ENCODE peak calls at places on chromosomes 6 and 20, in eight cellular contexts. F, Y, B, V, P, M, W and L are unnamed samples.

GRCh38 chr6:152750694-152751093 is at the start of gene VIP:
- DNase-seq in F (no peak), Y (peak; percentile 55), B (no peak), V (peak; percentile 24), P (no peak), M (no peak), W (no peak), L (no peak)

GRCh38 chr6:53956068-53956711 is 155.1 kb upstream of the MLIP start:
- DNase-seq in F (peak; percentile 84), Y (peak; percentile 53), B (peak; percentile 79), V (peak; percentile 56), P (no peak), M (peak; percentile 47), W (peak; percentile 29), L (no peak)

GRCh38 chr20:63278661-63279060 is 6.0 kb downstream of the ARFGAP1 start:
- DNase-seq in F (no peak), Y (no peak), B (no peak), V (no peak), P (no peak), M (no peak), W (no peak), L (no peak)

GRCh38 chr6:158808442-158808833 is 10.7 kb downstream of the EZR start:
- DNase-seq in F (no peak), Y (no peak), B (no peak), V (no peak), P (no peak), M (no peak), W (no peak), L (no peak)

GRCh38 chr20:36218380-36219064 is 17.8 kb upstream of the AAR2 start:
- DNase-seq in F (no peak), Y (no peak), B (no peak), V (no peak), P (no peak), M (no peak), W (no peak), L (no peak)

GRCh38 chr6:36853325-36853724 is 14.1 kb upstream of the CPNE5 start:
- DNase-seq in F (no peak), Y (peak; percentile 90), B (no peak), V (peak; percentile 85), P (no peak), M (peak; percentile 57), W (no peak), L (no peak)

GRCh38 chr6:3987576-3987975 is 91.4 kb downstream of the FAM217A start:
- DNase-seq in F (no peak), Y (no peak), B (no peak), V (no peak), P (no peak), M (no peak), W (no peak), L (no peak)

GRCh38 chr20:380763-381580 is 412 bp downstream of the TRIB3 start:
- DNase-seq in F (peak; percentile 57), Y (peak; percentile 35), B (peak; percentile 80), V (peak; percentile 31), P (peak; percentile 79), M (peak; percentile 78), W (no peak), L (no peak)

GRCh38 chr6:138485586-138486248 is 13.6 kb downstream of the NHSL1 start:
- DNase-seq in F (no peak), Y (peak; percentile 3), B (no peak), V (no peak), P (no peak), M (no peak), W (no peak), L (no peak)

GRCh38 chr20:62427172-62428007 is at the start of gene RBBP8NL:
- DNase-seq in F (no peak), Y (no peak), B (peak; percentile 86), V (no peak), P (no peak), M (no peak), W (peak; percentile 50), L (no peak)

GRCh38 chr20:63708301-63709148 is 686 bp downstream of the ZGPAT start:
- DNase-seq in F (no peak), Y (no peak), B (no peak), V (no peak), P (peak; percentile 21), M (no peak), W (no peak), L (no peak)

GRCh38 chr6:77740380-77740779 is 87.5 kb downstream of the MEI4 start:
- DNase-seq in F (no peak), Y (no peak), B (no peak), V (peak; percentile 3), P (no peak), M (peak; percentile 6), W (no peak), L (no peak)

GRCh38 chr6:35089935-35090505 is 51.1 kb downstream of the TCP11 start:
- DNase-seq in F (no peak), Y (no peak), B (peak; percentile 30), V (peak; percentile 94), P (no peak), M (peak; percentile 43), W (no peak), L (no peak)

GRCh38 chr20:35021063-35021462 is 65.4 kb downstream of the MYH7B start:
- DNase-seq in F (no peak), Y (no peak), B (no peak), V (peak; percentile 33), P (no peak), M (no peak), W (no peak), L (no peak)

GRCh38 chr6:25370175-25371036 is 91.2 kb downstream of the CARMIL1 start:
- DNase-seq in F (peak; percentile 80), Y (no peak), B (no peak), V (no peak), P (no peak), M (no peak), W (no peak), L (no peak)

GRCh38 chr6:170096191-170096802 is 194.6 kb downstream of the DLL1 start:
- DNase-seq in F (peak; percentile 10), Y (no peak), B (peak; percentile 40), V (no peak), P (no peak), M (no peak), W (peak; percentile 49), L (no peak)

GRCh38 chr20:63065911-63066310 is 59.1 kb upstream of the BHLHE23 start:
- DNase-seq in F (no peak), Y (no peak), B (peak; percentile 34), V (no peak), P (no peak), M (no peak), W (no peak), L (no peak)

GRCh38 chr6:30998785-30999184 is 11.5 kb upstream of the MUC22 start:
- DNase-seq in F (no peak), Y (no peak), B (no peak), V (no peak), P (no peak), M (no peak), W (no peak), L (no peak)

GRCh38 chr20:60206259-60206658 is 248.0 kb downstream of the CDH26 start:
- DNase-seq in F (no peak), Y (peak; percentile 39), B (no peak), V (peak; percentile 35), P (no peak), M (peak; percentile 8), W (no peak), L (no peak)

GRCh38 chr20:8720089-8720488 is 348.8 kb upstream of the PLCB4 start:
- DNase-seq in F (no peak), Y (no peak), B (no peak), V (no peak), P (no peak), M (peak; percentile 2), W (no peak), L (no peak)

GRCh38 chr20:10954137-10954840 is 280.5 kb upstream of the JAG1 start:
- DNase-seq in F (no peak), Y (peak; percentile 10), B (peak; percentile 61), V (peak; percentile 71), P (no peak), M (no peak), W (no peak), L (no peak)

GRCh38 chr6:42217165-42217522 is 517 bp downstream of the MRPS10 start:
- DNase-seq in F (no peak), Y (no peak), B (no peak), V (no peak), P (no peak), M (no peak), W (no peak), L (no peak)

GRCh38 chr20:33180169-33180568 is 12.2 kb downstream of the BPIFA2 start:
- DNase-seq in F (no peak), Y (no peak), B (no peak), V (no peak), P (no peak), M (no peak), W (no peak), L (no peak)

GRCh38 chr6:143014764-143015163 is 45.9 kb upstream of the AIG1 start:
- DNase-seq in F (no peak), Y (no peak), B (no peak), V (no peak), P (no peak), M (no peak), W (no peak), L (no peak)

GRCh38 chr20:38150595-38151170 is 14.4 kb downstream of the TGM2 start:
- DNase-seq in F (no peak), Y (no peak), B (no peak), V (no peak), P (no peak), M (no peak), W (no peak), L (no peak)

GRCh38 chr6:69116658-69117057 is 481.6 kb downstream of the ADGRB3 start:
- DNase-seq in F (no peak), Y (no peak), B (no peak), V (no peak), P (no peak), M (no peak), W (no peak), L (no peak)

GRCh38 chr6:167750956-167751358 is 75.8 kb upstream of the AFDN start:
- DNase-seq in F (no peak), Y (no peak), B (peak; percentile 83), V (no peak), P (no peak), M (no peak), W (no peak), L (no peak)

GRCh38 chr6:108730556-108731228 is 117.5 kb upstream of the ARMC2 start:
- DNase-seq in F (no peak), Y (no peak), B (no peak), V (no peak), P (no peak), M (no peak), W (no peak), L (no peak)

GRCh38 chr20:23161244-23161875 is 75.2 kb upstream of the CD93 start:
- DNase-seq in F (no peak), Y (no peak), B (no peak), V (peak; percentile 53), P (no peak), M (no peak), W (no peak), L (no peak)

GRCh38 chr6:33633462-33634158 is 12.5 kb downstream of the ITPR3 start:
- DNase-seq in F (peak; percentile 32), Y (no peak), B (peak; percentile 80), V (peak; percentile 53), P (peak; percentile 95), M (no peak), W (no peak), L (no peak)

GRCh38 chr6:145017516-145017915 is 717.8 kb downstream of the EPM2A start:
- DNase-seq in F (no peak), Y (no peak), B (no peak), V (peak; percentile 34), P (no peak), M (no peak), W (no peak), L (no peak)

GRCh38 chr6:21500314-21500713 is 93.2 kb upstream of the SOX4 start:
- DNase-seq in F (no peak), Y (no peak), B (no peak), V (peak; percentile 27), P (no peak), M (no peak), W (no peak), L (no peak)

GRCh38 chr20:51541189-51542032 is 1.1 kb downstream of the NFATC2 start:
- DNase-seq in F (peak; percentile 48), Y (no peak), B (peak; percentile 73), V (peak; percentile 63), P (peak; percentile 70), M (no peak), W (no peak), L (no peak)

GRCh38 chr20:11891827-11892521 is 25.7 kb upstream of the BTBD3 start:
- DNase-seq in F (peak; percentile 70), Y (peak; percentile 78), B (no peak), V (peak; percentile 67), P (peak; percentile 43), M (peak; percentile 61), W (peak; percentile 73), L (no peak)